ENCODE peak calls at places on chromosomes 7 and 10, in seven cellular contexts. B is HCT116, U is Caco-2, G is body of pancreas, O is GM23338, I is Peyer's patch, H is fibroblast of the aortic adventitia. Z is an unnamed sample.

GRCh38 chr7:24075426-24075810 is 208.6 kb upstream of the NPY start:
- DNase-seq in B (no peak), U (no peak), G (no peak), O (no peak), I (no peak), H (no peak), Z (no peak)

GRCh38 chr7:96093435-96093834 is 228.5 kb downstream of the SLC25A13 start:
- DNase-seq in B (no peak), U (no peak), G (no peak), O (no peak), I (no peak), H (peak), Z (peak)

GRCh38 chr7:128922496-128923410 is 12.2 kb upstream of the KCP start:
- DNase-seq in B (no peak), U (no peak), G (no peak), O (no peak), I (no peak), H (no peak), Z (no peak)

GRCh38 chr7:139389774-139390173 is 30.1 kb downstream of the LUC7L2 start:
- DNase-seq in B (no peak), U (no peak), G (no peak), O (no peak), I (no peak), H (no peak), Z (no peak)

GRCh38 chr7:73903321-73904218 is 42.6 kb downstream of the TMEM270 start:
- DNase-seq in B (no peak), U (no peak), G (no peak), O (no peak), I (no peak), H (no peak), Z (no peak)

GRCh38 chr7:155886391-155887173 is 74.3 kb upstream of the SHH start:
- DNase-seq in B (no peak), U (no peak), G (no peak), O (no peak), I (no peak), H (no peak), Z (no peak)

GRCh38 chr10:79380125-79380917 is 33.1 kb downstream of the PPIF start:
- DNase-seq in B (no peak), U (no peak), G (no peak), O (no peak), I (peak), H (peak), Z (no peak)

GRCh38 chr7:157488966-157489365 is 152.2 kb downstream of the DNAJB6 start:
- DNase-seq in B (no peak), U (no peak), G (no peak), O (no peak), I (no peak), H (no peak), Z (no peak)

GRCh38 chr7:117912421-117912820 is 39.2 kb upstream of the CTTNBP2 start:
- DNase-seq in B (no peak), U (no peak), G (no peak), O (no peak), I (no peak), H (no peak), Z (no peak)

GRCh38 chr7:106282374-106282773 is 2.4 kb downstream of the NAMPT start:
- DNase-seq in B (no peak), U (no peak), G (no peak), O (no peak), I (no peak), H (peak), Z (no peak)

GRCh38 chr10:111200505-111201186 is 123.8 kb downstream of the ADRA2A start:
- DNase-seq in B (no peak), U (peak), G (peak), O (no peak), I (no peak), H (no peak), Z (no peak)

GRCh38 chr7:18940577-18941134 is 176.8 kb downstream of the TWIST1 start:
- DNase-seq in B (no peak), U (no peak), G (no peak), O (peak), I (no peak), H (no peak), Z (no peak)

GRCh38 chr7:156777364-156778069 is 115.5 kb downstream of the LMBR1 start:
- DNase-seq in B (no peak), U (no peak), G (no peak), O (no peak), I (no peak), H (no peak), Z (no peak)

GRCh38 chr7:125651823-125652528 is 722.4 kb upstream of the POT1 start:
- DNase-seq in B (no peak), U (no peak), G (no peak), O (peak), I (no peak), H (no peak), Z (no peak)

GRCh38 chr7:1713502-1714484 is 43.7 kb downstream of the ELFN1 start:
- DNase-seq in B (no peak), U (peak), G (peak), O (peak), I (no peak), H (no peak), Z (no peak)

GRCh38 chr7:121079425-121080169 is 91.1 kb downstream of the CPED1 start:
- DNase-seq in B (no peak), U (no peak), G (no peak), O (no peak), I (no peak), H (peak), Z (no peak)

GRCh38 chr7:141860207-141860606 is 18.9 kb upstream of the PRSS37 start:
- DNase-seq in B (no peak), U (no peak), G (no peak), O (no peak), I (no peak), H (no peak), Z (no peak)

GRCh38 chr10:72276421-72277339 is 3.0 kb downstream of the DDIT4 start:
- DNase-seq in B (peak), U (no peak), G (peak), O (peak), I (no peak), H (peak), Z (no peak)

GRCh38 chr10:17805921-17806577 is 3.1 kb upstream of the MRC1 start:
- DNase-seq in B (peak), U (peak), G (no peak), O (peak), I (no peak), H (no peak), Z (no peak)

GRCh38 chr10:49164587-49165188 is 23.5 kb downstream of the TMEM273 start:
- DNase-seq in B (peak), U (peak), G (no peak), O (peak), I (peak), H (peak), Z (no peak)

GRCh38 chr10:92970301-92971070 is 90.1 kb upstream of the CYP26C1 start:
- DNase-seq in B (no peak), U (no peak), G (no peak), O (no peak), I (no peak), H (no peak), Z (no peak)

GRCh38 chr10:4334853-4335252 is 491.2 kb upstream of the AKR1E2 start:
- DNase-seq in B (no peak), U (no peak), G (no peak), O (no peak), I (no peak), H (no peak), Z (no peak)

GRCh38 chr7:99000904-99001442 is 122.6 kb downstream of the TRRAP start:
- DNase-seq in B (no peak), U (no peak), G (no peak), O (no peak), I (no peak), H (no peak), Z (no peak)

GRCh38 chr7:73739387-73739767 is 775 bp upstream of the ABHD11 start:
- DNase-seq in B (no peak), U (no peak), G (peak), O (no peak), I (peak), H (no peak), Z (no peak)

GRCh38 chr7:154865984-154866685 is 136.8 kb downstream of the PAXIP1 start:
- DNase-seq in B (no peak), U (no peak), G (no peak), O (no peak), I (no peak), H (no peak), Z (no peak)

GRCh38 chr7:151711906-151712771 is 164.8 kb downstream of the PRKAG2 start:
- DNase-seq in B (no peak), U (no peak), G (no peak), O (no peak), I (no peak), H (no peak), Z (peak)

GRCh38 chr10:103448751-103449150 is 3.4 kb downstream of the CALHM2 start:
- DNase-seq in B (no peak), U (no peak), G (peak), O (no peak), I (no peak), H (peak), Z (peak)

GRCh38 chr10:14276200-14276599 is 54.5 kb downstream of the FRMD4A start:
- DNase-seq in B (no peak), U (no peak), G (no peak), O (no peak), I (no peak), H (no peak), Z (no peak)

GRCh38 chr7:141072548-141073172 is 1.2 kb upstream of the TMEM178B start:
- DNase-seq in B (no peak), U (no peak), G (peak), O (peak), I (no peak), H (peak), Z (no peak)

GRCh38 chr10:51117053-51117660 is 42.9 kb downstream of the PRKG1 start:
- DNase-seq in B (no peak), U (no peak), G (no peak), O (no peak), I (no peak), H (peak), Z (peak)

GRCh38 chr10:20955355-20955893 is 58.3 kb upstream of the NEBL start:
- DNase-seq in B (no peak), U (no peak), G (no peak), O (no peak), I (no peak), H (no peak), Z (no peak)

GRCh38 chr10:44978570-44979280 is at the start of gene DEPP1:
- DNase-seq in B (peak), U (peak), G (peak), O (peak), I (peak), H (peak), Z (peak)

GRCh38 chr7:114155106-114155765 is 236.4 kb upstream of the PPP1R3A start:
- DNase-seq in B (no peak), U (no peak), G (no peak), O (peak), I (no peak), H (no peak), Z (no peak)

GRCh38 chr10:11823122-11823988 is at the start of gene PROSER2:
- DNase-seq in B (peak), U (peak), G (peak), O (peak), I (no peak), H (peak), Z (peak)

GRCh38 chr10:74949843-74950765 is 123.7 kb downstream of the KAT6B start:
- DNase-seq in B (no peak), U (no peak), G (no peak), O (no peak), I (no peak), H (no peak), Z (no peak)

GRCh38 chr7:155811895-155812761 is at the start of gene SHH:
- DNase-seq in B (no peak), U (no peak), G (no peak), O (peak), I (no peak), H (peak), Z (no peak)

GRCh38 chr7:147071536-147071935 is 954.9 kb downstream of the CNTNAP2 start:
- DNase-seq in B (no peak), U (no peak), G (no peak), O (no peak), I (no peak), H (no peak), Z (no peak)

GRCh38 chr7:158976849-158977593 is 120.7 kb downstream of the DYNC2I1 start:
- DNase-seq in B (peak), U (peak), G (peak), O (peak), I (peak), H (peak), Z (peak)

GRCh38 chr7:158979023-158979529 is 122.7 kb downstream of the DYNC2I1 start:
- DNase-seq in B (no peak), U (no peak), G (no peak), O (no peak), I (no peak), H (no peak), Z (no peak)

GRCh38 chr7:158975526-158976467 is 119.4 kb downstream of the DYNC2I1 start:
- DNase-seq in B (no peak), U (no peak), G (no peak), O (no peak), I (no peak), H (no peak), Z (peak)

GRCh38 chr7:158973941-158974785 is 117.8 kb downstream of the DYNC2I1 start:
- DNase-seq in B (no peak), U (no peak), G (no peak), O (peak), I (no peak), H (no peak), Z (no peak)

GRCh38 chr7:158976468-158976848 is 120.1 kb downstream of the DYNC2I1 start:
- DNase-seq in B (no peak), U (no peak), G (no peak), O (no peak), I (no peak), H (peak), Z (no peak)
- H3K4me3 ChIP-seq in B (peak), U (no peak), G (no peak), O (no peak), I (peak), H (peak), Z (no peak)

DNA sequence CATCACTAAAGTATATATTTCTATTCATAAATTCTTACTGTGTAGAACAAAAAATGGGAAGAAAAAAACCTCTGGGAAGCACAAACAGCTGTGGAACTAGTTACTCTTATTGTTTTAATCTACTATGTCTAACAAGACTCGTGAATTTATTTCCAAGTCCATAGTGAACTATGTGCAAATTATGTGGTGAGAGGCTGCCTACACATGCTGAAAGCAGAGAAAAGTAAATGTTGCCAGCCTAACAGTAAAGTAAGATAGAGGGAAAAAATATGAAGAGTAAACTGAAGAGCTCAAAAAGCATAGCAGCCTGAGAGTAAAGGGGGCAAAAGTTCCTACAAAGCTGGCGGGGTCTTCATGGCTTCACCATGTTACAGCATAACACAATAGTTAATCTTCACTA is 3.0 kb downstream of the GDI2 start:
- DNase-seq in B (no peak), U (no peak), G (no peak), O (no peak), I (no peak), H (no peak), Z (no peak)
- H3K4me3 ChIP-seq in B (no peak), U (no peak), G (no peak), O (peak), I (peak), H (peak), Z (no peak)

DNA sequence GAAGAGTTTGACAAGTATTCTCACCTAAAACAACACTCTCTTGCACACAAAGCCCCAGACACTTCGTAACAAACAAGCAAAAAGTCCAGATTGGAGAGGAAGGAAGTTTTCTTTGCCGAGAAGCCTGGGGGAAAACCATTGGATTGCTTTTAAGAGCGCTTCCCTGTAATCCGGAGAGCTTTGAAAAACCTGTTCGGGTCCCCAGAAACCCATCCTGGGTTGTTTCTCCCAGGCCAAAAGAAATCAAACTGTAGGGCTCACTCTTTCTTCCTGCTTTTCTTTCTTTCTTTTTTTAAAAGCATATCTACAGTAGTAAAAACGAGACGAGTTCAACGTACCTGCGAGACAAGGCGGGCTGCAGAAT is 655 bp downstream of the SP8 start:
- DNase-seq in B (no peak), U (no peak), G (no peak), O (no peak), I (no peak), H (no peak), Z (peak)
- H3K4me3 ChIP-seq in B (peak), U (peak), G (no peak), O (peak), I (peak), H (peak), Z (peak)

GRCh38 chr10:132637477-132638129 is 100.0 kb downstream of the INPP5A start:
- DNase-seq in B (peak), U (peak), G (peak), O (peak), I (no peak), H (peak), Z (no peak)
- H3K4me3 ChIP-seq in B (no peak), U (no peak), G (no peak), O (no peak), I (no peak), H (no peak), Z (no peak)

GRCh38 chr7:41701068-41701467 is 1.8 kb downstream of the INHBA start:
- DNase-seq in B (no peak), U (no peak), G (no peak), O (no peak), I (no peak), H (no peak), Z (no peak)
- H3K4me3 ChIP-seq in B (no peak), U (no peak), G (no peak), O (peak), I (no peak), H (peak), Z (peak)

Z was measured in trophoblast cell.